ENCODE peak calls at places on chromosomes 3 and 15, in eight cellular contexts. X is epithelial cell of esophagus; I is transverse colon; P is AG09309; H is fibroblast of lung; W is astrocyte of the spinal cord; J is DND-41; C is CD4-positive, alpha-beta memory T cell. U is an unnamed sample.

GRCh38 chr3:171936231-171936841 is 93.2 kb downstream of the TMEM212 start:
- DNase-seq in X (peak), I (no peak), P (peak), H (peak), W (peak), J (no peak), C (no peak), U (no peak)

GRCh38 chr3:8603115-8603710 is 41.4 kb downstream of the SSUH2 start:
- DNase-seq in X (no peak), I (no peak), P (no peak), H (no peak), W (no peak), J (no peak), C (no peak), U (no peak)

GRCh38 chr15:85897818-85898717 is 103.3 kb upstream of the KLHL25 start:
- DNase-seq in X (no peak), I (no peak), P (no peak), H (no peak), W (no peak), J (no peak), C (no peak), U (no peak)

GRCh38 chr15:90680371-90680935 is 36.7 kb upstream of the BLM start:
- DNase-seq in X (peak), I (no peak), P (peak), H (peak), W (peak), J (no peak), C (no peak), U (no peak)

GRCh38 chr3:45870099-45870498 is 16.2 kb upstream of the CCR9 start:
- DNase-seq in X (no peak), I (peak), P (no peak), H (no peak), W (no peak), J (peak), C (peak), U (no peak)

GRCh38 chr3:119343719-119344118 is 49.5 kb downstream of the ARHGAP31 start:
- DNase-seq in X (no peak), I (no peak), P (no peak), H (no peak), W (no peak), J (no peak), C (no peak), U (no peak)

GRCh38 chr3:122679085-122679466 is 1.6 kb upstream of the PARP14 start:
- DNase-seq in X (peak), I (peak), P (peak), H (peak), W (peak), J (peak), C (peak), U (peak)

GRCh38 chr3:63349583-63350177 is 71.6 kb downstream of the SYNPR start:
- DNase-seq in X (peak), I (peak), P (no peak), H (peak), W (peak), J (peak), C (no peak), U (no peak)

GRCh38 chr3:112445839-112446238 is 53.4 kb downstream of the BTLA start:
- DNase-seq in X (no peak), I (no peak), P (no peak), H (no peak), W (no peak), J (no peak), C (no peak), U (no peak)

GRCh38 chr3:29311805-29312204 is 30.9 kb downstream of the RBMS3 start:
- DNase-seq in X (no peak), I (no peak), P (no peak), H (no peak), W (no peak), J (no peak), C (no peak), U (no peak)

GRCh38 chr3:129892486-129892856 is 1.0 kb downstream of the TMCC1 start:
- DNase-seq in X (peak), I (no peak), P (no peak), H (no peak), W (no peak), J (no peak), C (peak), U (no peak)

GRCh38 chr3:135513106-135514063 is 452.1 kb upstream of the PPP2R3A start:
- DNase-seq in X (peak), I (no peak), P (no peak), H (peak), W (peak), J (peak), C (no peak), U (no peak)

GRCh38 chr15:61155741-61156700 is 73.1 kb downstream of the RORA start:
- DNase-seq in X (peak), I (peak), P (no peak), H (peak), W (peak), J (no peak), C (no peak), U (peak)

GRCh38 chr3:35275768-35276167 is 363.6 kb upstream of the ARPP21 start:
- DNase-seq in X (no peak), I (no peak), P (no peak), H (no peak), W (no peak), J (no peak), C (no peak), U (no peak)

GRCh38 chr15:72086010-72086697 is 31.8 kb downstream of the MYO9A start:
- DNase-seq in X (peak), I (peak), P (no peak), H (no peak), W (no peak), J (no peak), C (no peak), U (no peak)

GRCh38 chr3:183161552-183162345 is 785 bp downstream of the LAMP3 start:
- DNase-seq in X (no peak), I (no peak), P (no peak), H (peak), W (no peak), J (no peak), C (peak), U (no peak)

DNA sequence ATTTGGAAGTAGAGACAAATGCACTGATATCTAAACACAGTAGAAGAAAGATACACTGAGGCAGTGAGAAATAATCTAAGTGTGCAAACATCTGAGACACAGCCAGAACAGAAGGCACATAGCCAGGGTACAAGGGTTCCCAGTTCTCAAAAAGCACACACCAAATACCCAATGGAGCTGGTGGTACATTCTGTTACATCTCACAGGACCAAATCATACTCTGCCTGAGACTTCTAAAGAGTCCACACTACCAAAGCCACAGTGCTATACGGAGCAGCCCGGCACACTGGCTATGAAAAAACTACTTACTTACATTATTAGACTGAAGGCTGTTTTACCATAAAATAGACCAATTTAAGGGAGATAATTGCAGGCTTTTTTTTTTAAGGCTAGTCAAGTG is 19.3 kb downstream of the CLPX start:
- DNase-seq in X (no peak), I (no peak), P (no peak), H (no peak), W (no peak), J (no peak), C (no peak), U (no peak)
- H3K4me3 ChIP-seq in X (no peak), I (no peak), P (no peak), H (no peak), W (no peak), J (no peak), C (no peak), U (no peak)

DNA sequence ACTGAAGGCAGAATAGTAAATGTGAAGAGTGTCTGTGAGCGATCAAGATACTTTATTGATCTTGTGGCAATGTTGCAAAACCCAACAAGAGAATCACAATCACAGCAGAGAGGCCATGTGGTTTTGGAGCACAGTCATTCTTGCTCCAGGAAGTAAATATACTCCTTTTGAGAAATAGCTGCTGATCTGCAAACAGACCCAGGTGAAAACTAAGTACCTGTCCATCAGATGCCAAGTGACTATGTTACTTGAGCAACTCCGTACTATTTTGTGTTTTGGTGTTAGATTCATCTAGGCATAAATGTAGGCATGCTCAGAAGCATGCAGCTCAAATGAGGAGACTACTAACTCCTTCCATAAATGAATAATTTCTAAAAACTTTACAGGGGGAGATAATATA is 627.9 kb downstream of the ZBBX start:
- DNase-seq in X (no peak), I (no peak), P (no peak), H (no peak), W (no peak), J (no peak), C (no peak), U (no peak)
- H3K4me3 ChIP-seq in X (no peak), I (no peak), P (no peak), H (no peak), W (no peak), J (no peak), C (no peak), U (no peak)

DNA sequence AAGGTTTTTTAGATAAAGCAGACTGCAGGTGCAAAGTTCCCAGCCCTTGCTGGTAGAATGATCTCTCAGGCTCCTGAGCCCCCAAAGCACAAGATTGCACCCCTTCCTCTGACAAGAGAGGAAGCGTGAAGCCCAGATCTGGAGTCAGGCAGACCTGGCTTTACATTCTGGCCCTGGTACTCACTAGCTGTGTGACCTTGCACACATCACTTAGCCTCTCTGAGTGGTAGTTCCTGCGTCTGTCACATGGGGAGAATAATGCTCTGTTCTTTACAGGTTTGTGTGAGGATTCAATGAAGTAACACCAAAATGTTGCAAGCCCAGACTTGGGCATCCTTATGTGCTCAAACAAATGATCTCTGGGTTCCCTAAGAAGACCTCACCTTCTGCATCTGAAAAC is 141.5 kb downstream of the SMAD6 start:
- DNase-seq in X (no peak), I (no peak), P (no peak), H (no peak), W (no peak), J (no peak), C (no peak), U (no peak)
- H3K4me3 ChIP-seq in X (no peak), I (no peak), P (no peak), H (no peak), W (no peak), J (no peak), C (no peak), U (no peak)

DNA sequence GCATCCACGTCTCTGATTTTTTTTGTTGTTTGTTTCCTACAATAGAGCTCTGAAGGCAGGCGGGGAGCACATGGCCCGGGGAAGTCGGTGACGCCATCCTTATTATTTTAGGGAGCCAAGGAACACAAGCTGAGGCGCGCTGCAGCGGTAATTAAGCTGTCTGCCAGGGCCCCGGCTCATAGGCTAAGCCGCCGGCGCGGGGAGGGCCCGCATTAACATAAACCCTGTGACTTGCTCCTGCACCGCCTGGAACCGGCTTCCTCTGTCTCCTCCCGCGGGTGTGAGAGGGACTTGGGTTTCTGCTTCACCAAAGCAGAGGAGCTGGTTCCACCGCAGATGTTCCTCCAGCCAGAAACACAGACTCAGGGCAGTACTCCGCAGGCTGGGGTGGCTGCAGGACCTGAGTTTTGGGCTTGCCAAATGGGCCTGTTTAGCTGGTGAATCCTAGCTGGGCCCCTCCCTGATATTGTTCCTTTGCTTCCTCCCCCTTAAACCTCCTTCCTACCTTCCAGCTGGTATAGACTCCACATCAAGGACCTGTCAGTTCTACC is 25.3 kb downstream of the ANP32A start:
- DNase-seq in X (peak), I (peak), P (no peak), H (peak), W (peak), J (no peak), C (peak), U (peak)
- H3K4me3 ChIP-seq in X (no peak), I (no peak), P (no peak), H (no peak), W (no peak), J (no peak), C (no peak), U (peak)

DNA sequence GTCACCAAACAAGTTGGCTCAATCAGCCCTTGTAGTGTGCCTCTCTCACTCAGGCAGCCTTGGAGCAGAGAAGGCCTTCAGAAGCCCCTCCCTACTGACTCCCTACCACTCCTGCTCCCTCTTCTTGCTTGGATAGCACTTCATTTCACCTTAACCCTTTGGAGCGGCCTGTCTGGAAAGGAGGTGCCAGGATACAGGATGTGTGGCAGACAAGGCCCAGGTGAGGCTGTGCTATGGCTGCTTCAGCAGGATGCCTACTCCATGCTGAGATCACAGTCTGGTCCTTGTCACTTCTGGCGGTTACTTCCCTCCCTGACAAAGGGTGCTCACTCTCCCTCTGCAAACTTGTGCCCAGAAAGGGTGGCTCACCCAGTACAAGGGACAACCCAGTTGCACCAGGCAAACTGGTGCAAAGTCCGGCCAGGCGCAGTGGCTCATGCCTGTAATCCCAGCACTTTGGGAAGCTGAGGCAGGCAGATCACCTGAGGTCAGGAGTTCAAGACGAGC is 1.0 kb downstream of the MON1A start:
- DNase-seq in X (peak), I (peak), P (no peak), H (no peak), W (no peak), J (no peak), C (no peak), U (no peak)
- H3K4me3 ChIP-seq in X (peak), I (no peak), P (no peak), H (no peak), W (no peak), J (no peak), C (no peak), U (peak)

GRCh38 chr3:120442975-120443517 is 7.7 kb downstream of the FSTL1 start:
- DNase-seq in X (no peak), I (no peak), P (no peak), H (no peak), W (no peak), J (no peak), C (no peak), U (no peak)

GRCh38 chr3:120446891-120447668 is 3.7 kb downstream of the FSTL1 start:
- DNase-seq in X (no peak), I (no peak), P (no peak), H (no peak), W (no peak), J (no peak), C (no peak), U (no peak)

GRCh38 chr3:120448707-120449650 is 1.8 kb downstream of the FSTL1 start:
- DNase-seq in X (peak), I (peak), P (peak), H (peak), W (peak), J (no peak), C (no peak), U (no peak)

GRCh38 chr3:120441776-120442175 is 9.0 kb downstream of the FSTL1 start:
- DNase-seq in X (no peak), I (no peak), P (no peak), H (no peak), W (no peak), J (no peak), C (no peak), U (no peak)

DNA sequence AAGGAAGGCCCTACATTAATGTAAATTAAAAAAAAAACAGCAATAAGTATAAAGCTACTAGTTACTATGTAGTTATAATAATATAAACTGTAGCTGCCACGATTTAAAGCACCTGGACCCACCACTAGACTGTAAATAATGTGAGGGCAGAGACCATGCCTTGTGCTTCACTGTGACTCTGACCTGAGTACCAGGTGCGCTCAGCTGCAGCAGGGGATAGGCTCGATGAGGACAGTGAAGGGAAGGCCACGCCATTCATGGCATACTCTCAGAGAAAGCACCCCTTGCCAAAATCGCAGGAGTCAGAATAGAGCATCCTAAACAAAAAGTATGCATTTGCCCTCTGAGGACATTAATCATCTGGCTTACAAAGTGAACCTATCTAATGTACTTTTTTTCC is 5.1 kb downstream of the FSTL1 start:
- DNase-seq in X (no peak), I (no peak), P (no peak), H (no peak), W (no peak), J (no peak), C (no peak), U (no peak)
- H3K4me3 ChIP-seq in X (no peak), I (no peak), P (no peak), H (no peak), W (no peak), J (no peak), C (no peak), U (no peak)